ENCODE peak calls at places on chromosomes 11 and 22, in ten cellular contexts. One of them, this sample, is unnamed. For H3K36me3, the result is how much of the 10 kb centered on the place peaks cover.

GRCh38 chr11:129458278-129458677 is 82.6 kb downstream of the BARX2 start:
- DNase-seq in small intestine: no peak
- DNase-seq in CD8-positive, alpha-beta memory T cell: no peak
- DNase-seq in adrenal gland: no peak
- DNase-seq in SJSA1: no peak
- DNase-seq in neuronal stem cell: no peak
- DNase-seq in colonic mucosa: peak
- DNase-seq in ovary: no peak
- DNase-seq in upper lobe of right lung: no peak
- DNase-seq in transverse colon: no peak
- DNase-seq in this sample: no peak

GRCh38 chr22:27435839-27436581 is 365.5 kb downstream of the MN1 start:
- DNase-seq in upper lobe of right lung: no peak
- DNase-seq in colonic mucosa: no peak
- DNase-seq in CD8-positive, alpha-beta memory T cell: no peak
- DNase-seq in small intestine: no peak
- DNase-seq in adrenal gland: no peak
- DNase-seq in transverse colon: peak
- DNase-seq in ovary: peak
- DNase-seq in SJSA1: no peak
- DNase-seq in neuronal stem cell: peak
- DNase-seq in this sample: no peak

GRCh38 chr11:94732617-94733292 is 35.4 kb upstream of the AMOTL1 start:
- DNase-seq in upper lobe of right lung: no peak
- DNase-seq in adrenal gland: peak
- DNase-seq in colonic mucosa: no peak
- DNase-seq in SJSA1: peak
- DNase-seq in neuronal stem cell: no peak
- DNase-seq in CD8-positive, alpha-beta memory T cell: no peak
- DNase-seq in transverse colon: no peak
- DNase-seq in ovary: no peak
- DNase-seq in small intestine: no peak
- DNase-seq in this sample: no peak

GRCh38 chr11:65316311-65316978 is 1.8 kb downstream of the CDC42EP2 start:
- DNase-seq in upper lobe of right lung: no peak
- DNase-seq in CD8-positive, alpha-beta memory T cell: no peak
- DNase-seq in SJSA1: no peak
- DNase-seq in small intestine: peak
- DNase-seq in adrenal gland: no peak
- DNase-seq in colonic mucosa: peak
- DNase-seq in transverse colon: peak
- DNase-seq in ovary: no peak
- DNase-seq in neuronal stem cell: no peak
- DNase-seq in this sample: peak

GRCh38 chr11:45181595-45182550 is 35.4 kb downstream of the PRDM11 start:
- DNase-seq in CD8-positive, alpha-beta memory T cell: no peak
- DNase-seq in transverse colon: no peak
- DNase-seq in small intestine: no peak
- DNase-seq in neuronal stem cell: no peak
- DNase-seq in ovary: no peak
- DNase-seq in SJSA1: no peak
- DNase-seq in adrenal gland: no peak
- DNase-seq in colonic mucosa: no peak
- DNase-seq in upper lobe of right lung: no peak
- DNase-seq in this sample: no peak

GRCh38 chr11:11450744-11451362 is 97.8 kb upstream of the CSNK2A3 start:
- DNase-seq in ovary: no peak
- DNase-seq in transverse colon: no peak
- DNase-seq in small intestine: no peak
- DNase-seq in adrenal gland: no peak
- DNase-seq in neuronal stem cell: no peak
- DNase-seq in SJSA1: peak
- DNase-seq in colonic mucosa: no peak
- DNase-seq in CD8-positive, alpha-beta memory T cell: no peak
- DNase-seq in upper lobe of right lung: no peak
- DNase-seq in this sample: no peak

GRCh38 chr22:47757741-47758140 is 995.3 kb downstream of the TBC1D22A start:
- DNase-seq in adrenal gland: no peak
- DNase-seq in CD8-positive, alpha-beta memory T cell: no peak
- DNase-seq in transverse colon: no peak
- DNase-seq in upper lobe of right lung: no peak
- DNase-seq in ovary: no peak
- DNase-seq in SJSA1: no peak
- DNase-seq in small intestine: no peak
- DNase-seq in colonic mucosa: no peak
- DNase-seq in neuronal stem cell: no peak
- DNase-seq in this sample: no peak

GRCh38 chr11:22192642-22193347 is at the start of gene ANO5:
- DNase-seq in small intestine: peak
- DNase-seq in transverse colon: peak
- DNase-seq in SJSA1: peak
- DNase-seq in neuronal stem cell: peak
- DNase-seq in upper lobe of right lung: peak
- DNase-seq in adrenal gland: peak
- DNase-seq in ovary: peak
- DNase-seq in CD8-positive, alpha-beta memory T cell: no peak
- DNase-seq in colonic mucosa: peak
- DNase-seq in this sample: no peak

GRCh38 chr22:37519268-37520195 is at the start of gene CARD10:
- DNase-seq in colonic mucosa: peak
- DNase-seq in ovary: no peak
- DNase-seq in CD8-positive, alpha-beta memory T cell: no peak
- DNase-seq in transverse colon: peak
- DNase-seq in adrenal gland: no peak
- DNase-seq in neuronal stem cell: peak
- DNase-seq in SJSA1: no peak
- DNase-seq in small intestine: peak
- DNase-seq in upper lobe of right lung: no peak
- DNase-seq in this sample: no peak

GRCh38 chr11:97461934-97462333 is 1072.1 kb downstream of the JRKL start:
- DNase-seq in SJSA1: no peak
- DNase-seq in CD8-positive, alpha-beta memory T cell: no peak
- DNase-seq in ovary: no peak
- DNase-seq in upper lobe of right lung: peak
- DNase-seq in transverse colon: no peak
- DNase-seq in adrenal gland: no peak
- DNase-seq in colonic mucosa: no peak
- DNase-seq in neuronal stem cell: no peak
- DNase-seq in small intestine: no peak
- DNase-seq in this sample: no peak

GRCh38 chr22:37161442-37161841 is 11.7 kb upstream of the IL2RB start:
- DNase-seq in small intestine: no peak
- DNase-seq in transverse colon: no peak
- DNase-seq in colonic mucosa: no peak
- DNase-seq in CD8-positive, alpha-beta memory T cell: no peak
- DNase-seq in ovary: no peak
- DNase-seq in SJSA1: no peak
- DNase-seq in neuronal stem cell: no peak
- DNase-seq in adrenal gland: no peak
- DNase-seq in upper lobe of right lung: no peak
- DNase-seq in this sample: peak

GRCh38 chr11:68081691-68082090 is 39.5 kb downstream of the CHKA start:
- DNase-seq in ovary: peak
- DNase-seq in small intestine: no peak
- DNase-seq in neuronal stem cell: no peak
- DNase-seq in upper lobe of right lung: no peak
- DNase-seq in transverse colon: no peak
- DNase-seq in adrenal gland: no peak
- DNase-seq in colonic mucosa: no peak
- DNase-seq in SJSA1: peak
- DNase-seq in CD8-positive, alpha-beta memory T cell: no peak
- DNase-seq in this sample: no peak

GRCh38 chr11:304915-305833 is 2.4 kb upstream of the IFITM2 start:
- DNase-seq in ovary: peak
- DNase-seq in transverse colon: peak
- DNase-seq in small intestine: no peak
- DNase-seq in neuronal stem cell: peak
- DNase-seq in adrenal gland: peak
- DNase-seq in SJSA1: no peak
- DNase-seq in CD8-positive, alpha-beta memory T cell: no peak
- DNase-seq in colonic mucosa: peak
- DNase-seq in upper lobe of right lung: peak
- DNase-seq in this sample: peak

GRCh38 chr11:119712006-119712405 is 17.0 kb downstream of the NECTIN1 start:
- DNase-seq in small intestine: no peak
- DNase-seq in transverse colon: no peak
- DNase-seq in SJSA1: no peak
- DNase-seq in CD8-positive, alpha-beta memory T cell: no peak
- DNase-seq in neuronal stem cell: no peak
- DNase-seq in adrenal gland: no peak
- DNase-seq in ovary: no peak
- DNase-seq in upper lobe of right lung: no peak
- DNase-seq in colonic mucosa: no peak
- DNase-seq in this sample: no peak

GRCh38 chr11:119711476-119711875 is 17.5 kb downstream of the NECTIN1 start:
- DNase-seq in CD8-positive, alpha-beta memory T cell: no peak
- DNase-seq in transverse colon: no peak
- DNase-seq in small intestine: no peak
- DNase-seq in upper lobe of right lung: no peak
- DNase-seq in adrenal gland: no peak
- DNase-seq in SJSA1: no peak
- DNase-seq in ovary: no peak
- DNase-seq in neuronal stem cell: no peak
- DNase-seq in colonic mucosa: no peak
- DNase-seq in this sample: no peak

GRCh38 chr11:119713361-119714040 is 15.5 kb downstream of the NECTIN1 start:
- DNase-seq in CD8-positive, alpha-beta memory T cell: no peak
- DNase-seq in transverse colon: no peak
- DNase-seq in colonic mucosa: no peak
- DNase-seq in neuronal stem cell: no peak
- DNase-seq in SJSA1: no peak
- DNase-seq in upper lobe of right lung: no peak
- DNase-seq in adrenal gland: no peak
- DNase-seq in small intestine: peak
- DNase-seq in ovary: no peak
- DNase-seq in this sample: no peak

GRCh38 chr11:119714189-119714588 is 14.8 kb downstream of the NECTIN1 start:
- DNase-seq in neuronal stem cell: no peak
- DNase-seq in transverse colon: no peak
- DNase-seq in CD8-positive, alpha-beta memory T cell: no peak
- DNase-seq in colonic mucosa: no peak
- DNase-seq in adrenal gland: no peak
- DNase-seq in small intestine: no peak
- DNase-seq in ovary: no peak
- DNase-seq in upper lobe of right lung: no peak
- DNase-seq in SJSA1: no peak
- DNase-seq in this sample: no peak

GRCh38 chr11:119712459-119713360 is 16.3 kb downstream of the NECTIN1 start:
- DNase-seq in transverse colon: no peak
- DNase-seq in adrenal gland: no peak
- DNase-seq in neuronal stem cell: no peak
- DNase-seq in CD8-positive, alpha-beta memory T cell: no peak
- DNase-seq in colonic mucosa: no peak
- DNase-seq in small intestine: no peak
- DNase-seq in upper lobe of right lung: no peak
- DNase-seq in SJSA1: no peak
- DNase-seq in ovary: no peak
- DNase-seq in this sample: no peak
- H3K27ac ChIP-seq in transverse colon: no peak
- H3K27ac ChIP-seq in adrenal gland: no peak
- H3K27ac ChIP-seq in neuronal stem cell: no peak
- H3K27ac ChIP-seq in CD8-positive, alpha-beta memory T cell: no peak
- H3K27ac ChIP-seq in colonic mucosa: no peak
- H3K27ac ChIP-seq in small intestine: peak
- H3K27ac ChIP-seq in upper lobe of right lung: no peak
- H3K27ac ChIP-seq in SJSA1: no peak
- H3K27ac ChIP-seq in ovary: no peak
- H3K27ac ChIP-seq in this sample: no peak

GRCh38 chr11:73137942-73138274 is 4.2 kb downstream of the FCHSD2 start:
- DNase-seq in SJSA1: no peak
- DNase-seq in upper lobe of right lung: no peak
- DNase-seq in colonic mucosa: no peak
- DNase-seq in CD8-positive, alpha-beta memory T cell: no peak
- DNase-seq in ovary: no peak
- DNase-seq in adrenal gland: no peak
- DNase-seq in transverse colon: no peak
- DNase-seq in small intestine: no peak
- DNase-seq in neuronal stem cell: no peak
- DNase-seq in this sample: no peak
- H3K36me3 ChIP-seq in SJSA1: under half
- H3K36me3 ChIP-seq in upper lobe of right lung: under half
- H3K36me3 ChIP-seq in colonic mucosa: under half
- H3K36me3 ChIP-seq in CD8-positive, alpha-beta memory T cell: under half
- H3K36me3 ChIP-seq in ovary: under half
- H3K36me3 ChIP-seq in adrenal gland: under half
- H3K36me3 ChIP-seq in transverse colon: under half
- H3K36me3 ChIP-seq in small intestine: under half
- H3K36me3 ChIP-seq in neuronal stem cell: under half
- H3K36me3 ChIP-seq in this sample: half or more

DNA sequence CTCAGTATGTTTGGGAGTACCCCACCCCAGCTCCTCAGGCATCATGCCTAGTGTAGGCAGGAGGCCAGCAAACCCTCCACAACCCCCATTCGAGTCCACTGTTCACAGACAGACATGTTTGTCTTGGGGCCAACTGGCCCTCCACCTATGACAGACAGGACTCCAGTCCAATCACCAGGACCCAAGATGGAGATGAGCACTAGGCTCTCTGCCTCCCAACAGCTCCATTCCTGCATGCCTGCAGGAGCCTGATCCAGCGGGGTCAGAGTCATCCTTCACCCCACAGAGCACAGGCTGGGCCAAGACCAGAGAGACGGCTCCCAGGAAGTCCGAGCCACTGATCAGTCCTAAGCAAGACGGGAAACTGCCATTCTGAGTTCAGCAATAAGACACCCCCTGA is 39.6 kb downstream of the RPL27A start:
- DNase-seq in small intestine: no peak
- DNase-seq in CD8-positive, alpha-beta memory T cell: no peak
- DNase-seq in upper lobe of right lung: no peak
- DNase-seq in neuronal stem cell: no peak
- DNase-seq in transverse colon: no peak
- DNase-seq in adrenal gland: no peak
- DNase-seq in ovary: peak
- DNase-seq in SJSA1: no peak
- DNase-seq in colonic mucosa: peak
- DNase-seq in this sample: no peak
- H3K27ac ChIP-seq in small intestine: peak
- H3K27ac ChIP-seq in CD8-positive, alpha-beta memory T cell: no peak
- H3K27ac ChIP-seq in upper lobe of right lung: peak
- H3K27ac ChIP-seq in neuronal stem cell: peak
- H3K27ac ChIP-seq in transverse colon: peak
- H3K27ac ChIP-seq in adrenal gland: no peak
- H3K27ac ChIP-seq in ovary: peak
- H3K27ac ChIP-seq in SJSA1: no peak
- H3K27ac ChIP-seq in colonic mucosa: peak
- H3K27ac ChIP-seq in this sample: no peak

DNA sequence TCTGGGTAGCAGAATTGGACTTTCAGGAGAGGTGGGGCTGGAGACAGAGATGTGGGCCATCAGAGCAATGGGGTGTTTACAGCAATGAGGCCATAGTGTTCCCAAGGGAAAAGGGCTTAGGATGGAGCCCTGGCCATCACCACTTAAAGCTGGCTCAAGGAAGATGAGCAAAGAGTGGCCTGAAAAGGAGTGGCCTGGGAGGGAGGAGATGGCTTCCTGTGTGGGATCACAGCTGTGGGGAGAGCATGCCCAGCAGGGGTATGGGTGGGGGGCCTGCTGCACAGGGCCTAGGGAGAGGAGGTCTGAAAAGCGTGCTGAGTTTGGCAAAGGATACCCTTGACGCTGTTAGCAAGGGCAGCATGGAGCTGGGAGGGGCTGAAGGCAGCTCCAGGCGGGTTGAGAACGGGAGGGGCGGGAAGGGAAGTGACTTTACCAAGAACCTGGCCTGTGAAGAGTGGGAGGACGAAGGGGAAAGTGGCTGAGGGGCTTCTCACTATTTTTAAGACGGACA is 13.9 kb downstream of the LRRC32 start:
- DNase-seq in ovary: peak
- DNase-seq in upper lobe of right lung: peak
- DNase-seq in colonic mucosa: peak
- DNase-seq in transverse colon: no peak
- DNase-seq in small intestine: no peak
- DNase-seq in neuronal stem cell: no peak
- DNase-seq in SJSA1: peak
- DNase-seq in adrenal gland: peak
- DNase-seq in CD8-positive, alpha-beta memory T cell: no peak
- DNase-seq in this sample: no peak
- H3K36me3 ChIP-seq in ovary: under half
- H3K36me3 ChIP-seq in upper lobe of right lung: under half
- H3K36me3 ChIP-seq in colonic mucosa: under half
- H3K36me3 ChIP-seq in transverse colon: under half
- H3K36me3 ChIP-seq in small intestine: under half
- H3K36me3 ChIP-seq in neuronal stem cell: under half
- H3K36me3 ChIP-seq in SJSA1: under half
- H3K36me3 ChIP-seq in adrenal gland: under half
- H3K36me3 ChIP-seq in CD8-positive, alpha-beta memory T cell: under half
- H3K36me3 ChIP-seq in this sample: under half